ENCODE peak calls at places on chromosomes 11 and 22, in five cellular contexts. I is endothelial cell; U is CD4-positive, alpha-beta memory T cell; T is activated T-helper 9 cell treated with anti-CD3 and anti-CD28 coated beads, Interleukin-2, amount 50 U/mL, for 16 hours; C is SJSA1. R is an unnamed sample.

GRCh38 chr11:130278745-130279144 is 36.0 kb downstream of the ZBTB44 start:
- DNase-seq in C (no peak), I (no peak), U (no peak), T (no peak), R (no peak)

GRCh38 chr11:134356656-134357544 is 25.1 kb downstream of the GLB1L2 start:
- DNase-seq in C (no peak), U (no peak), I (no peak), T (no peak), R (no peak)

GRCh38 chr11:128502736-128503135 is 84.6 kb downstream of the ETS1 start:
- DNase-seq in C (peak), I (no peak), U (no peak), T (no peak), R (no peak)

GRCh38 chr11:76802621-76803020 is 19.5 kb downstream of the TSKU start:
- DNase-seq in U (no peak), C (no peak), T (no peak), I (no peak), R (no peak)

GRCh38 chr11:29119116-29119515 is 897.7 kb downstream of the KCNA4 start:
- DNase-seq in U (no peak), I (no peak), C (no peak), T (no peak), R (no peak)

GRCh38 chr22:45882881-45883810 is 93.8 kb downstream of the WNT7B start:
- DNase-seq in T (no peak), I (no peak), U (no peak), C (no peak), R (no peak)

GRCh38 chr11:118398797-118399564 is 2.4 kb upstream of the ATP5MG start:
- DNase-seq in I (no peak), C (no peak), T (peak), U (peak), R (peak)

GRCh38 chr11:86374586-86374985 is at the start of gene CCDC81:
- DNase-seq in T (no peak), I (peak), C (no peak), U (no peak), R (no peak)

GRCh38 chr11:69444381-69445130 is 36.9 kb upstream of the LINC01488 start:
- DNase-seq in T (no peak), U (no peak), C (no peak), I (peak), R (no peak)

GRCh38 chr22:39315389-39315788 is 4.0 kb downstream of the RPL3 start:
- DNase-seq in U (no peak), I (no peak), T (no peak), C (no peak), R (no peak)

GRCh38 chr11:60821827-60822599 is 19.9 kb upstream of the CCDC86 start:
- DNase-seq in U (no peak), C (no peak), T (no peak), I (no peak), R (no peak)

GRCh38 chr11:95892892-95893570 is 30.9 kb downstream of the MTMR2 start:
- DNase-seq in U (no peak), I (no peak), T (no peak), C (no peak), R (no peak)